ENCODE peak calls at places on chromosome 21, in seven cellular contexts. B is glutamatergic neuron, Q is mucosa of descending colon, A is A549, H is hepatocyte, U is HL-60, J is HFF-Myc. Z is an unnamed sample.

GRCh38 chr21:17368748-17369363 is 144.0 kb upstream of the CXADR start:
- DNase-seq in B (no peak), Q (no peak), A (no peak), H (no peak), U (no peak), J (no peak), Z (no peak)

GRCh38 chr21:29346771-29347170 is 48.0 kb downstream of the BACH1 start:
- DNase-seq in B (no peak), Q (no peak), A (no peak), H (no peak), U (no peak), J (no peak), Z (no peak)

GRCh38 chr21:35323947-35324346 is 274.8 kb upstream of the RUNX1 start:
- DNase-seq in B (no peak), Q (no peak), A (no peak), H (peak; percentile 73), U (no peak), J (no peak), Z (no peak)

GRCh38 chr21:36917487-36918158 is 48.8 kb downstream of the HLCS start:
- DNase-seq in B (peak; percentile 30), Q (no peak), A (peak; percentile 84), H (peak; percentile 72), U (no peak), J (no peak), Z (no peak)

GRCh38 chr21:32818411-32818810 is 46.9 kb upstream of the PAXBP1 start:
- DNase-seq in B (no peak), Q (no peak), A (no peak), H (no peak), U (no peak), J (no peak), Z (no peak)

GRCh38 chr21:38293765-38294164 is 37.0 kb downstream of the KCNJ15 start:
- DNase-seq in B (no peak), Q (peak; percentile 65), A (no peak), H (peak; percentile 18), U (no peak), J (no peak), Z (no peak)

GRCh38 chr21:19197950-19198349 is 794.4 kb upstream of the TMPRSS15 start:
- DNase-seq in B (no peak), Q (no peak), A (no peak), H (no peak), U (no peak), J (no peak), Z (no peak)

GRCh38 chr21:38712076-38712475 is 93.7 kb upstream of the ETS2 start:
- DNase-seq in B (peak; percentile 24), Q (no peak), A (peak; percentile 58), H (peak; percentile 59), U (no peak), J (peak; percentile 32), Z (peak; percentile 8)

GRCh38 chr21:34221331-34222030 is 142.3 kb upstream of the KCNE2 start:
- DNase-seq in B (no peak), Q (no peak), A (no peak), H (no peak), U (no peak), J (no peak), Z (no peak)

GRCh38 chr21:33936221-33937038 is 20.8 kb upstream of the ATP5PO start:
- DNase-seq in B (no peak), Q (no peak), A (no peak), H (no peak), U (no peak), J (no peak), Z (no peak)

GRCh38 chr21:33554982-33555344 is 12.1 kb downstream of the SON start:
- DNase-seq in B (no peak), Q (no peak), A (no peak), H (no peak), U (no peak), J (no peak), Z (no peak)

GRCh38 chr21:37195649-37196048 is 71.5 kb downstream of the VPS26C start:
- DNase-seq in B (no peak), Q (no peak), A (no peak), H (no peak), U (no peak), J (no peak), Z (no peak)

GRCh38 chr21:37219766-37220432 is 47.2 kb downstream of the VPS26C start:
- DNase-seq in B (no peak), Q (no peak), A (peak; percentile 4), H (no peak), U (peak; percentile 23), J (no peak), Z (no peak)

GRCh38 chr21:18608226-18608625 is 204.6 kb upstream of the TMPRSS15 start:
- DNase-seq in B (no peak), Q (no peak), A (no peak), H (no peak), U (no peak), J (no peak), Z (no peak)

GRCh38 chr21:33682992-33683627 is 40.8 kb downstream of the ITSN1 start:
- DNase-seq in B (no peak), Q (no peak), A (peak; percentile 77), H (peak; percentile 63), U (no peak), J (peak; percentile 27), Z (no peak)

GRCh38 chr21:23247334-23247733 is 2249.1 kb downstream of the NCAM2 start:
- DNase-seq in B (no peak), Q (no peak), A (no peak), H (no peak), U (no peak), J (no peak), Z (no peak)

GRCh38 chr21:38979271-38980196 is 173.8 kb downstream of the ETS2 start:
- DNase-seq in B (no peak), Q (no peak), A (no peak), H (peak; percentile 26), U (no peak), J (no peak), Z (no peak)

GRCh38 chr21:14306143-14306907 is 76.6 kb downstream of the HSPA13 start:
- DNase-seq in B (no peak), Q (no peak), A (peak; percentile 26), H (no peak), U (no peak), J (no peak), Z (no peak)
- TF ChIP-seq CTCF in B (no peak), Q (no peak), A (peak; percentile 31), H (peak; percentile 31), U (no peak), J (no peak), Z (no peak)

GRCh38 chr21:43890042-43890441 is 25.0 kb downstream of the AGPAT3 start:
- DNase-seq in B (no peak), Q (no peak), A (no peak), H (no peak), U (no peak), J (no peak), Z (no peak)
- TF ChIP-seq CTCF in B (no peak), Q (no peak), A (no peak), H (no peak), U (no peak), J (no peak), Z (no peak)

DNA sequence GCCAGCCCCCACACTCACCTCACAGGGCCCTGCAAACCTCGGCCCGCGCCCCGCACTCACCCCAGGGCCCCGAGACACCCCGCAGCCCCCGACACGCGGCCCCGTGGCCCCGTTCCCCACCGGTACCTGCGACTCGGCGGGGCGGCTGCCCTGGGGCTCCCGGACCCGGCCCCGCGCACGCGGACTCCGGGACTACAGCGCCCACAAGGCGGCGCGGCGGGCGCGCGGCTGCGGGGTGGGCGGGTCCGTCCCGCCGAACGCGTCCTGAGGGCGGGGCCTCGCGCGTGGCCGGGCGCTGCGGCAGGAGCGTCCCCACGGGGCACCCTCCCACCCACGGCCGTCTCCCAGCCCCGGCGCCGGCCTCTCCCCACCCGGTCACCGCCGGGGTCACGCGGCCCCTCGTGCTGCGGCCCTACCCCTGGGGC is at the start of gene SLC19A1:
- DNase-seq in B (peak; percentile 76), Q (peak; percentile 84), A (peak; percentile 48), H (peak; percentile 88), U (peak; percentile 70), J (no peak), Z (peak; percentile 80)
- TF ChIP-seq CTCF in B (peak; percentile 15), Q (peak; percentile 31), A (peak; percentile 21), H (peak; percentile 11), U (no peak), J (peak; percentile 10), Z (no peak)

DNA sequence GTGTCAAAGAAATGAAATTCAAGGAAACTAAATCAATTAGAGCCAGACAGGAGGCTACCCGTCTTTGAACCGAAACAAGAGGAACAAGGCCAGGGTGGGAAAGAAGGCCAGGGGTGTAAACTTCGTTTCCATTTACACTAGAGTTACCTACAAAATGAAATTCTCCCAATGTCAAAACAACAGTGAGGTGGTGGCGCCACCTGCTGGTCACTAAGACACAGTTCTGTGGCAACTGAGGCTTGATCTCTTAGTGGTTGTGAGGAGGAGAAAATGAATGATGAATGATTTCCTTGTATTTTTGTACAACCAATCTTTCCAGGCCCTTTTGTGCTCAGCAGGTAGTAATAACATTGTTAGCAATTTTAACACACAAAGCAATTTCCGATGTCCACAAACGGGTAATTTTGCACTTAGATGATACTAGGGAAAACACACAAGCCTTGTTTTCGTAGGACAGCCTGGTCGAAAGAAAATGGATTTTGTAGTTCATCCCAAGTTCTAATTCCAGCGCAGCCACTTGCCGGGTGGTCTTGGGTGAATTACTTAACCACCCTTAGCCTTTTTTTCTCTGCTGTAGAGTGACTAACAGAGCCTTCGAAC is 54.8 kb upstream of the SOD1 start:
- DNase-seq in B (peak; percentile 81), Q (peak; percentile 53), A (peak; percentile 55), H (peak; percentile 89), U (peak; percentile 24), J (peak; percentile 20), Z (peak; percentile 81)
- TF ChIP-seq CTCF in B (peak; percentile 96), Q (peak; percentile 66), A (peak; percentile 69), H (peak; percentile 94), U (peak; percentile 47), J (peak; percentile 91), Z (peak; percentile 88)

GRCh38 chr21:26595971-26596370 is 22.9 kb upstream of the CYYR1 start:
- DNase-seq in B (peak; percentile 74), Q (no peak), A (no peak), H (no peak), U (no peak), J (no peak), Z (no peak)
- TF ChIP-seq CTCF in B (no peak), Q (no peak), A (no peak), H (no peak), U (no peak), J (no peak), Z (no peak)

DNA sequence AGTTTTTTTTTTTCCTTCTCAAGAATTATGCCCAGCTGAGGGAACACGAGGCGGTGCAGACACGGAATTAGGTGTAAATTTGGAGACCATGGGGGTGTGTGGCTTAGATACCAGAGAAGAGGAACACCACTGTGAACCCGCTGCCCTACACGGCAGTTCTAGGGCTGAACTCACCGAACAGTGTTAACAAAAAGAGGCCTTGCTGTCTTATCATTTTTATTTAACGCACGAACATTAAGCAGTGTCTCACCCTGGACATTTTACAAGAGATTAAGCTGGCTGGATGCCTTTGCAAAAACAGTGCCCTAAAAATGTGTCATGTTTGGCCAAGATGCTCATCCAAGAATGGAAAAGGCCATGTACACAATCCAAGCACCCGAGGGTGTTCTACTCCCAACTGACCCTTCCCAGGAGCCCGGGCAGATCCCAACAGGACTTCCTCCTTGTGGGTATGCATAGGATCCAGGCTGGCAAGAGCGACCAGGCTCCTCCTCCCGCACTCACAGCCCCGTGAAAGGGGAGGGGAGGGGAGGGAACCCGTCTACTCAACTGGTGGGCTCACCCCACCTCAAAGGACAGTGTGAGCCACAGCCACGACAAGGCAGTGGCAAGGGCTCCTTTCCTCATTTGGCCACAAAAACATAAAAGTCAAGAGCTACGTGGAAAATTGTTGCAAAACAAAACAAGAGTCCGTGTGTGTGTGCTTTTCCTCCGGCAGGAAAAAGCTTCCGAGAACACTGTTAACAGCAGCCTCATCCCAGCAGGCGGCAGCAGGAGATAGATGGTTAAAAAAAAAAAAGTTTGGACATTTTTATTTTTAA is 20.3 kb downstream of the C2CD2 start:
- DNase-seq in B (no peak), Q (no peak), A (no peak), H (no peak), U (no peak), J (no peak), Z (no peak)
- TF ChIP-seq CTCF in B (no peak), Q (no peak), A (no peak), H (peak; percentile 25), U (no peak), J (peak; percentile 35), Z (no peak)

Z was measured in nephron progenitor cell.